ENCODE peak calls at places on chromosomes 1 and 21, in five cellular contexts. M is ascending aorta, E is GF-D8, O is posterior cingulate gyrus, J is dorsolateral prefrontal cortex. X is an unnamed sample.

GRCh38 chr1:198096390-198096789 is 60.4 kb upstream of the NEK7 start:
- DNase-seq in E (no peak), O (no peak), M (no peak), J (no peak), X (no peak)

GRCh38 chr21:17610862-17611261 is 1.8 kb downstream of the BTG3 start:
- DNase-seq in M (no peak), J (no peak), O (no peak), E (no peak), X (no peak)

GRCh38 chr1:20207546-20207945 is 21.2 kb upstream of the PLA2G2C start:
- DNase-seq in O (no peak), J (no peak), M (no peak), E (no peak), X (no peak)

GRCh38 chr1:208207388-208208131 is 36.6 kb downstream of the PLXNA2 start:
- DNase-seq in E (no peak), O (no peak), J (no peak), M (peak; percentile 90), X (peak; percentile 56)

GRCh38 chr1:150028322-150028721 is 17.8 kb upstream of the OTUD7B start:
- DNase-seq in O (no peak), E (no peak), M (no peak), J (no peak), X (no peak)

GRCh38 chr1:183893561-183894289 is 88.8 kb downstream of the RGL1 start:
- DNase-seq in M (no peak), J (no peak), E (no peak), O (no peak), X (no peak)

GRCh38 chr1:232767381-232768074 is 37.7 kb upstream of the MAP10 start:
- DNase-seq in O (no peak), M (peak; percentile 76), J (no peak), E (no peak), X (peak; percentile 15)

GRCh38 chr1:242011879-242012674 is 13.2 kb upstream of the MAP1LC3C start:
- DNase-seq in J (peak; percentile 11), E (no peak), M (no peak), O (no peak), X (no peak)

GRCh38 chr1:227898502-227899140 is 49.1 kb downstream of the WNT9A start:
- DNase-seq in J (peak; percentile 1), E (no peak), M (peak; percentile 52), O (peak; percentile 10), X (peak; percentile 0)

GRCh38 chr1:172002725-172003345 is 161.5 kb downstream of the DNM3 start:
- DNase-seq in O (no peak), M (no peak), J (no peak), E (no peak), X (no peak)

GRCh38 chr1:1068374-1069060 is 5.6 kb downstream of the RNF223 start:
- DNase-seq in J (no peak), M (no peak), E (no peak), O (no peak), X (no peak)

GRCh38 chr1:65525297-65526048 is 105.0 kb downstream of the LEPR start:
- DNase-seq in M (no peak), E (no peak), J (peak; percentile 3), O (no peak), X (no peak)

GRCh38 chr1:201916649-201917249 is 28.1 kb downstream of the SHISA4 start:
- DNase-seq in J (no peak), E (no peak), M (peak; percentile 97), O (no peak), X (peak; percentile 85)

GRCh38 chr1:184906771-184907170 is 67.5 kb downstream of the NIBAN1 start:
- DNase-seq in O (no peak), E (no peak), M (no peak), J (no peak), X (no peak)

GRCh38 chr1:198320748-198321147 is 163.9 kb downstream of the NEK7 start:
- DNase-seq in J (no peak), E (no peak), O (no peak), M (no peak), X (no peak)

GRCh38 chr21:15159382-15160020 is 94.7 kb upstream of the NRIP1 start:
- DNase-seq in M (no peak), E (no peak), O (no peak), J (no peak), X (no peak)

GRCh38 chr1:230827801-230828200 is 40.5 kb downstream of the C1orf198 start:
- DNase-seq in J (no peak), O (no peak), M (peak; percentile 62), E (no peak), X (no peak)

GRCh38 chr1:27934818-27935549 is at the start of gene SMPDL3B:
- DNase-seq in J (no peak), E (peak; percentile 23), O (no peak), M (no peak), X (no peak)

GRCh38 chr1:54987830-54988705 is 7.6 kb downstream of the TMEM61 start:
- DNase-seq in E (no peak), J (no peak), O (no peak), M (no peak), X (no peak)

GRCh38 chr21:13937236-13937635 is 273.5 kb downstream of the LIPI start:
- DNase-seq in M (no peak), E (no peak), J (no peak), O (no peak), X (no peak)

GRCh38 chr1:159207774-159208459 is 3.2 kb downstream of the ACKR1 start:
- DNase-seq in J (peak; percentile 31), O (no peak), E (no peak), M (no peak), X (no peak)

GRCh38 chr1:26158271-26159112 is at the start of gene FAM110D:
- DNase-seq in O (no peak), E (no peak), J (no peak), M (no peak), X (no peak)

GRCh38 chr1:201094829-201095228 is 17.4 kb downstream of the CACNA1S start:
- DNase-seq in O (no peak), E (no peak), J (no peak), M (no peak), X (no peak)

GRCh38 chr1:181116819-181117390 is 28.4 kb downstream of the IER5 start:
- DNase-seq in E (no peak), M (no peak), O (no peak), J (no peak), X (no peak)

GRCh38 chr1:11918779-11919519 is 7.3 kb downstream of the KIAA2013 start:
- DNase-seq in J (peak; percentile 76), O (peak; percentile 35), E (no peak), M (peak; percentile 94), X (peak; percentile 74)

X was measured in thoracic aorta.